ENCODE peak calls at places on chromosomes 7 and 10, in four cellular contexts. S, F, T and G are unnamed samples.

GRCh38 chr10:12041766-12042408 is 722 bp downstream of the UPF2 start:
- DNase-seq in S (no peak), F (no peak), T (no peak), G (no peak)

GRCh38 chr7:18975276-18975675 is 142.2 kb downstream of the TWIST1 start:
- DNase-seq in S (no peak), T (no peak), F (no peak), G (no peak)

GRCh38 chr10:61332506-61332905 is 120.7 kb downstream of the TMEM26 start:
- DNase-seq in S (no peak), F (no peak), T (no peak), G (no peak)

GRCh38 chr10:32109603-32110002 is 53.4 kb upstream of the KIF5B start:
- DNase-seq in S (no peak), F (no peak), T (no peak), G (no peak)

GRCh38 chr10:79438021-79438698 is 7.3 kb downstream of the ZCCHC24 start:
- DNase-seq in S (no peak), F (peak), T (no peak), G (peak)

GRCh38 chr10:43110318-43111071 is 27.8 kb upstream of the CSGALNACT2 start:
- DNase-seq in S (no peak), T (no peak), F (no peak), G (no peak)

GRCh38 chr7:31875424-31875823 is 188.4 kb downstream of the PPP1R17 start:
- DNase-seq in S (no peak), F (no peak), T (no peak), G (no peak)

GRCh38 chr10:43222296-43222695 is 44.6 kb downstream of the RASGEF1A start:
- DNase-seq in T (no peak), F (peak), S (no peak), G (peak)

GRCh38 chr10:128306966-128307365 is 180.7 kb upstream of the MKI67 start:
- DNase-seq in T (no peak), F (no peak), S (no peak), G (no peak)

GRCh38 chr7:28749673-28750072 is 208.5 kb downstream of the TRIL start:
- DNase-seq in S (no peak), F (no peak), T (no peak), G (no peak)

GRCh38 chr7:50308301-50309129 is 4.0 kb downstream of the IKZF1 start:
- DNase-seq in T (no peak), S (no peak), F (no peak), G (no peak)

GRCh38 chr7:50305697-50306300 is 1.3 kb downstream of the IKZF1 start:
- DNase-seq in T (no peak), S (no peak), F (no peak), G (no peak)

GRCh38 chr7:50304911-50305621 is 550 bp downstream of the IKZF1 start:
- DNase-seq in S (no peak), F (peak), T (peak), G (no peak)

GRCh38 chr7:50307368-50308012 is 3.0 kb downstream of the IKZF1 start:
- DNase-seq in F (peak), S (no peak), T (no peak), G (no peak)

GRCh38 chr7:50306491-50307367 is 2.2 kb downstream of the IKZF1 start:
- DNase-seq in F (peak), S (no peak), T (no peak), G (no peak)
- TF ChIP-seq POLR2AphosphoS5 in F (no peak), S (no peak), T (no peak), G (no peak)

DNA sequence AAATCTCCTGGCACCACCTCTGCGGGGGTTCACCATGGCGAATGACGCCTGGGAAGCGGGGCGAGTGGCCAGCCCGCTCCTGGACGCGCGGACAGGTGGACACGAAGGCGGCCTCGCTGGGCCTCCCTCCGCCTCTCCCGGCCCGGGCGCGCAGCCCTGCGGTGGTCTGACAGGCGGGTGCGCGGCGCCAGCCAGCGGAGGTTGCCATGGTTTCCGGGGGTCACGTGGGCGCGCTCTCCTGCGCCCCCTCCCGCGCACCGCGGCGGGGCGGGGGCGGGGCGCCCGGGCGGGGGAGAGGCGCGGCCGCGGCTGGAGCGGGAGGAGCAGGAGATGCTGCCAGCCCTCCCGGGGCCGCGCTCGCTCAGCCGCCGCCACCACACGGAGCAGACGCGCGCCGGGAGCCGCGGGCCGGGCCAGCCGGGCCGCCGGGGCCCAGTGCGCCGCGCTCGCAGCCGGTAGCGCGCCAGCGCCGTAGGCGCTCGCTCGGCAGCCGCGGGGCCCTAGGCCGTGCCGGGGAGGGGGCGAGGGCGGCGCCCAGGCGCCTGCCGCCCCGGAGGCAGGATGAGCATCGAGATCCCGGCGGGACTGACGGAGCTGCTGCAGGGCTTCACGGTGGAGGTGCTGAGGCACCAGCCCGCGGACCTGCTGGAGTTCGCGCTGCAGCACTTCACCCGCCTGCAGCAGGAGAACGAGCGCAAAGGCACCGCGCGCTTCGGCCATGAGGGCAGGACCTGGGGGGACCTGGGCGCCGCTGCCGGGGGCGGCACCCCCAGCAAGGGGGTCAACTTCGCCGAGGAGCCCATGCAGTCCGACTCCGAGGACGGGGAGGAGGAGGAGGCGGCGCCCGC is at the start of gene PRKAR2B:
- DNase-seq in T (peak), S (no peak), F (peak), G (no peak)
- TF ChIP-seq POLR2AphosphoS5 in T (no peak), S (no peak), F (peak), G (no peak)

DNA sequence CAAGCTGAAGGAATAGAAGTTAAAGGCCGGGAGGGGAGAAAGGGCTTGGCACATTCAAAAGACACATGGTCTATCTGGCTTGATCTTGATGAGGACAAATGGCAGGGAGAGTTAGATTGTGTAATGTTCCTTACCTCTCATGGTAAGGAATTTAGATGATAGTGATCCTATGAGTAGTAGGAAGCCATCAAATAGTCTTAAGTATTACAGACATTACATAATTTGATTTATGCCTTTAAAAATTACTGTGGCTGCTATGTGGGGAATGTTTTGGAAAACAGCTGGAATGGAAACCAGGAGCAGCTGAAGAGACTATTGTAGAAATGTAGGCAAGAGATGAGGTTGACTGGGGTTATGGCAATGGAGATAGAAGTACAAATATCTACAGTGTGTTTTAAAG is 351.3 kb upstream of the BMPER start:
- DNase-seq in F (no peak), S (no peak), T (no peak), G (no peak)
- TF ChIP-seq POLR2AphosphoS5 in F (no peak), S (no peak), T (no peak), G (no peak)

GRCh38 chr10:15168781-15169554 is 475 bp upstream of the NMT2 start:
- DNase-seq in S (no peak), T (peak), F (peak), G (peak)
- TF ChIP-seq POLR2AphosphoS5 in S (no peak), T (no peak), F (no peak), G (no peak)